ENCODE peak calls at places on chromosomes 3 and 15, in five cellular contexts. F is lung, D is T-helper 1 cell, E is anterior cingulate cortex, G is ecto neural progenitor cell. H is an unnamed sample.

GRCh38 chr3:137692803-137693431 is 71.2 kb upstream of the SOX14 start:
- DNase-seq in F (no peak), D (no peak), E (no peak), G (peak), H (peak)

GRCh38 chr3:116201032-116201690 is 244.1 kb downstream of the LSAMP start:
- DNase-seq in F (no peak), D (no peak), E (no peak), G (no peak), H (no peak)

GRCh38 chr3:150905766-150906165 is 527 bp upstream of the MINDY4B start:
- DNase-seq in F (no peak), D (no peak), E (no peak), G (no peak), H (no peak)

GRCh38 chr15:29045717-29046116 is 159.9 kb downstream of the APBA2 start:
- DNase-seq in F (no peak), D (no peak), E (no peak), G (no peak), H (peak)

GRCh38 chr3:5463986-5464385 is 276.5 kb downstream of the EDEM1 start:
- DNase-seq in F (no peak), D (no peak), E (no peak), G (no peak), H (no peak)

GRCh38 chr15:41934843-41935242 is 37.5 kb downstream of the EHD4 start:
- DNase-seq in F (no peak), D (peak), E (no peak), G (no peak), H (no peak)

GRCh38 chr3:63768415-63768814 is 50.7 kb upstream of the C3orf49 start:
- DNase-seq in F (no peak), D (no peak), E (no peak), G (no peak), H (no peak)

GRCh38 chr3:33312361-33312760 is 35.1 kb downstream of the FBXL2 start:
- DNase-seq in F (no peak), D (no peak), E (no peak), G (no peak), H (no peak)

GRCh38 chr15:78205856-78206255 is 28.5 kb downstream of the ACSBG1 start:
- DNase-seq in F (no peak), D (no peak), E (no peak), G (no peak), H (no peak)

GRCh38 chr3:157888040-157888439 is 218.2 kb downstream of the SHOX2 start:
- DNase-seq in F (no peak), D (no peak), E (no peak), G (no peak), H (peak)

GRCh38 chr3:57956119-57956832 is 51.9 kb upstream of the FLNB start:
- DNase-seq in F (no peak), D (no peak), E (no peak), G (no peak), H (peak)

GRCh38 chr3:4995500-4996053 is 16.3 kb downstream of the BHLHE40 start:
- DNase-seq in F (no peak), D (no peak), E (no peak), G (peak), H (peak)

GRCh38 chr3:44468572-44469520 is 8.6 kb downstream of the ZNF445 start:
- DNase-seq in F (no peak), D (no peak), E (no peak), G (no peak), H (peak)

GRCh38 chr15:90219421-90220141 is 14.2 kb downstream of the CIB1 start:
- DNase-seq in F (no peak), D (no peak), E (no peak), G (peak), H (no peak)

GRCh38 chr3:144085964-144086363 is 114.3 kb downstream of the DIPK2A start:
- DNase-seq in F (no peak), D (no peak), E (no peak), G (no peak), H (no peak)

GRCh38 chr3:71721721-71722157 is 3.5 kb downstream of the EIF4E3 start:
- DNase-seq in F (no peak), D (no peak), E (no peak), G (no peak), H (no peak)

GRCh38 chr3:58299839-58300516 is 6.1 kb upstream of the RPP14 start:
- DNase-seq in F (no peak), D (no peak), E (no peak), G (no peak), H (peak)

GRCh38 chr3:111706527-111706926 is 111.4 kb upstream of the ZBED2 start:
- DNase-seq in F (no peak), D (no peak), E (no peak), G (no peak), H (no peak)